ENCODE peak calls at places on chromosomes 7 and 10, in six cellular contexts. One of them, this sample, is unnamed.

GRCh38 chr10:97412891-97413304 is 11.8 kb upstream of the RRP12 start:
- DNase-seq in fibroblast of villous mesenchyme: no peak
- DNase-seq in LoVo: peak; percentile 26
- DNase-seq in AG10803: no peak
- DNase-seq in prostate gland: peak; percentile 68
- DNase-seq in HCT116: peak; percentile 51
- DNase-seq in this sample: peak; percentile 99

GRCh38 chr10:122882798-122883197 is 3.4 kb upstream of the FAM24B start:
- DNase-seq in fibroblast of villous mesenchyme: no peak
- DNase-seq in LoVo: no peak
- DNase-seq in AG10803: no peak
- DNase-seq in prostate gland: no peak
- DNase-seq in HCT116: no peak
- DNase-seq in this sample: no peak

GRCh38 chr7:44449531-44449930 is 40.9 kb downstream of the NUDCD3 start:
- DNase-seq in fibroblast of villous mesenchyme: peak; percentile 29
- DNase-seq in LoVo: no peak
- DNase-seq in AG10803: peak; percentile 54
- DNase-seq in prostate gland: no peak
- DNase-seq in HCT116: no peak
- DNase-seq in this sample: no peak

GRCh38 chr7:41996381-41997035 is 240.5 kb downstream of the GLI3 start:
- DNase-seq in fibroblast of villous mesenchyme: peak; percentile 70
- DNase-seq in LoVo: no peak
- DNase-seq in AG10803: peak; percentile 90
- DNase-seq in prostate gland: no peak
- DNase-seq in HCT116: no peak
- DNase-seq in this sample: peak; percentile 91

GRCh38 chr7:74272305-74273038 is 16.7 kb upstream of the CLIP2 start:
- DNase-seq in fibroblast of villous mesenchyme: peak; percentile 99
- DNase-seq in LoVo: no peak
- DNase-seq in AG10803: peak; percentile 98
- DNase-seq in prostate gland: no peak
- DNase-seq in HCT116: no peak
- DNase-seq in this sample: peak; percentile 47

GRCh38 chr10:126593968-126594701 is 76.4 kb downstream of the C10orf90 start:
- DNase-seq in fibroblast of villous mesenchyme: no peak
- DNase-seq in LoVo: no peak
- DNase-seq in AG10803: no peak
- DNase-seq in prostate gland: no peak
- DNase-seq in HCT116: no peak
- DNase-seq in this sample: no peak

GRCh38 chr10:86357041-86357440 is 9.6 kb downstream of the GRID1 start:
- DNase-seq in fibroblast of villous mesenchyme: no peak
- DNase-seq in LoVo: no peak
- DNase-seq in AG10803: no peak
- DNase-seq in prostate gland: no peak
- DNase-seq in HCT116: no peak
- DNase-seq in this sample: no peak

GRCh38 chr10:31620236-31621151 is 301.5 kb downstream of the ZEB1 start:
- DNase-seq in fibroblast of villous mesenchyme: peak; percentile 33
- DNase-seq in LoVo: no peak
- DNase-seq in AG10803: peak; percentile 89
- DNase-seq in prostate gland: no peak
- DNase-seq in HCT116: no peak
- DNase-seq in this sample: no peak

GRCh38 chr10:123275183-123275549 is 121.0 kb downstream of the BUB3 start:
- DNase-seq in fibroblast of villous mesenchyme: no peak
- DNase-seq in LoVo: no peak
- DNase-seq in AG10803: no peak
- DNase-seq in prostate gland: no peak
- DNase-seq in HCT116: no peak
- DNase-seq in this sample: no peak

GRCh38 chr10:60549686-60550085 is 160.0 kb upstream of the ANK3 start:
- DNase-seq in fibroblast of villous mesenchyme: peak; percentile 5
- DNase-seq in LoVo: peak; percentile 50
- DNase-seq in AG10803: peak; percentile 3
- DNase-seq in prostate gland: no peak
- DNase-seq in HCT116: peak; percentile 28
- DNase-seq in this sample: peak; percentile 68

GRCh38 chr10:131733596-131733995 is 167.2 kb upstream of the PPP2R2D start:
- DNase-seq in fibroblast of villous mesenchyme: no peak
- DNase-seq in LoVo: no peak
- DNase-seq in AG10803: no peak
- DNase-seq in prostate gland: no peak
- DNase-seq in HCT116: no peak
- DNase-seq in this sample: no peak